ENCODE peak calls at places on chromosomes 12 and 14, in ten cellular contexts. P, K, T, W, H, R, J, Q, M and C are unnamed samples.

GRCh38 chr14:28671425-28671824 is 95.2 kb upstream of the FOXG1 start:
- DNase-seq in P (peak), K (no peak), T (no peak), W (no peak), H (no peak), R (no peak), J (no peak), Q (no peak), M (no peak), C (no peak)

GRCh38 chr12:89390802-89391673 is 38.7 kb upstream of the DUSP6 start:
- DNase-seq in P (peak), K (no peak), T (peak), W (peak), H (no peak), R (no peak), J (no peak), Q (no peak), M (peak), C (no peak)

GRCh38 chr14:65846469-65846868 is 433.9 kb downstream of the FUT8 start:
- DNase-seq in P (peak), K (peak), T (no peak), W (no peak), H (no peak), R (no peak), J (no peak), Q (no peak), M (no peak), C (no peak)

GRCh38 chr14:26444745-26445144 is 153.1 kb downstream of the NOVA1 start:
- DNase-seq in P (peak), K (no peak), T (peak), W (no peak), H (no peak), R (no peak), J (no peak), Q (no peak), M (no peak), C (no peak)

GRCh38 chr14:39731912-39732311 is 299.7 kb upstream of the FBXO33 start:
- DNase-seq in P (no peak), K (no peak), T (no peak), W (no peak), H (no peak), R (no peak), J (no peak), Q (no peak), M (no peak), C (no peak)

GRCh38 chr14:94109915-94110250 is 653 bp upstream of the IFI27 start:
- DNase-seq in P (no peak), K (no peak), T (no peak), W (no peak), H (no peak), R (peak), J (no peak), Q (no peak), M (no peak), C (peak)

GRCh38 chr14:36585100-36585499 is 2.7 kb upstream of the NKX2-8 start:
- DNase-seq in P (no peak), K (no peak), T (no peak), W (no peak), H (no peak), R (no peak), J (no peak), Q (no peak), M (no peak), C (no peak)

GRCh38 chr12:99809921-99810320 is 162.4 kb downstream of the GARIN6 start:
- DNase-seq in P (no peak), K (no peak), T (no peak), W (no peak), H (no peak), R (no peak), J (no peak), Q (no peak), M (no peak), C (no peak)

GRCh38 chr14:75441731-75442130 is 13.9 kb downstream of the JDP2 start:
- DNase-seq in P (no peak), K (no peak), T (peak), W (no peak), H (no peak), R (no peak), J (no peak), Q (no peak), M (no peak), C (no peak)

GRCh38 chr12:15931590-15932053 is 20.5 kb downstream of the DERA start:
- DNase-seq in P (peak), K (no peak), T (peak), W (no peak), H (no peak), R (no peak), J (no peak), Q (no peak), M (no peak), C (no peak)

GRCh38 chr12:56632701-56633464 is 2.8 kb upstream of the BAZ2A start:
- DNase-seq in P (no peak), K (no peak), T (no peak), W (no peak), H (no peak), R (peak), J (no peak), Q (no peak), M (no peak), C (no peak)

GRCh38 chr14:92990456-92991430 is 67.8 kb downstream of the CHGA start:
- DNase-seq in P (no peak), K (no peak), T (no peak), W (no peak), H (no peak), R (no peak), J (no peak), Q (no peak), M (no peak), C (no peak)

GRCh38 chr14:104865631-104866441 is 768 bp downstream of the CEP170B start:
- DNase-seq in P (peak), K (no peak), T (peak), W (peak), H (no peak), R (no peak), J (no peak), Q (no peak), M (peak), C (peak)

GRCh38 chr12:57145460-57146059 is 1.9 kb downstream of the LRP1-AS start:
- DNase-seq in P (no peak), K (no peak), T (peak), W (no peak), H (no peak), R (no peak), J (no peak), Q (no peak), M (no peak), C (no peak)

GRCh38 chr12:129115558-129115957 is 262.3 kb downstream of the GLT1D1 start:
- DNase-seq in P (no peak), K (no peak), T (no peak), W (no peak), H (no peak), R (no peak), J (no peak), Q (no peak), M (no peak), C (no peak)

GRCh38 chr14:24315807-24316596 is 4.7 kb downstream of the LTB4R start:
- DNase-seq in P (no peak), K (no peak), T (no peak), W (no peak), H (no peak), R (peak), J (no peak), Q (no peak), M (no peak), C (no peak)

GRCh38 chr12:47328831-47329545 is 249.2 kb upstream of the AMIGO2 start:
- DNase-seq in P (peak), K (no peak), T (no peak), W (peak), H (no peak), R (no peak), J (no peak), Q (no peak), M (peak), C (no peak)

GRCh38 chr12:46473634-46474201 is 101.1 kb upstream of the SLC38A2 start:
- DNase-seq in P (peak), K (no peak), T (peak), W (peak), H (no peak), R (no peak), J (peak), Q (peak), M (peak), C (peak)

GRCh38 chr12:114311966-114312365 is 94.0 kb downstream of the TBX5 start:
- DNase-seq in P (no peak), K (no peak), T (no peak), W (peak), H (no peak), R (no peak), J (no peak), Q (no peak), M (peak), C (no peak)

GRCh38 chr14:51328089-51328941 is 88.3 kb downstream of the TMX1 start:
- DNase-seq in P (peak), K (no peak), T (peak), W (peak), H (no peak), R (no peak), J (peak), Q (no peak), M (peak), C (no peak)

GRCh38 chr14:89615421-89615820 is 198.4 kb upstream of the FOXN3 start:
- DNase-seq in P (no peak), K (no peak), T (no peak), W (no peak), H (no peak), R (no peak), J (no peak), Q (no peak), M (no peak), C (no peak)

GRCh38 chr12:77728018-77728417 is 102.7 kb upstream of the NAV3 start:
- DNase-seq in P (peak), K (no peak), T (no peak), W (no peak), H (no peak), R (no peak), J (no peak), Q (no peak), M (no peak), C (no peak)

GRCh38 chr12:20361416-20361815 is 6.9 kb upstream of the PDE3A start:
- DNase-seq in P (no peak), K (no peak), T (no peak), W (no peak), H (no peak), R (no peak), J (no peak), Q (no peak), M (no peak), C (no peak)

GRCh38 chr12:12985817-12986408 is 14.2 kb downstream of the HEBP1 start:
- DNase-seq in P (peak), K (no peak), T (peak), W (peak), H (no peak), R (peak), J (no peak), Q (no peak), M (peak), C (no peak)

GRCh38 chr14:103871596-103872480 is 24.5 kb upstream of the PPP1R13B start:
- DNase-seq in P (peak), K (peak), T (no peak), W (no peak), H (peak), R (peak), J (no peak), Q (peak), M (no peak), C (no peak)

GRCh38 chr14:22966783-22967269 is 9.9 kb upstream of the HAUS4 start:
- DNase-seq in P (no peak), K (no peak), T (no peak), W (no peak), H (no peak), R (no peak), J (no peak), Q (no peak), M (no peak), C (no peak)

GRCh38 chr12:104790296-104791125 is 167.6 kb downstream of the SLC41A2 start:
- DNase-seq in P (no peak), K (peak), T (peak), W (no peak), H (no peak), R (peak), J (no peak), Q (no peak), M (no peak), C (no peak)

GRCh38 chr12:29102739-29103138 is 46.3 kb upstream of the FAR2 start:
- DNase-seq in P (no peak), K (peak), T (no peak), W (no peak), H (no peak), R (no peak), J (no peak), Q (no peak), M (no peak), C (no peak)